ENCODE peak calls at places on chromosomes 12 and 14, in six cellular contexts. C, G, E, P, F and K are unnamed samples.

GRCh38 chr14:68679746-68680467 is 113.0 kb downstream of the ZFP36L1 start:
- DNase-seq in P (no peak), E (no peak), C (peak), F (no peak), G (no peak), K (no peak)

GRCh38 chr14:83798421-83798820 is 1731.5 kb upstream of the FLRT2 start:
- DNase-seq in P (no peak), E (no peak), G (no peak), C (no peak), F (no peak), K (no peak)

GRCh38 chr12:123900898-123901376 is 71.7 kb downstream of the CCDC92 start:
- DNase-seq in E (no peak), F (peak), C (no peak), G (no peak), P (no peak), K (no peak)

GRCh38 chr12:132560831-132561783 is 49.3 kb downstream of the LRCOL1 start:
- DNase-seq in C (peak), F (peak), E (peak), G (peak), P (peak), K (peak)

GRCh38 chr14:34733245-34733644 is 18.9 kb upstream of the CFL2 start:
- DNase-seq in P (no peak), C (peak), F (no peak), E (no peak), G (no peak), K (peak)

GRCh38 chr12:47820631-47821345 is 1.1 kb upstream of the HDAC7 start:
- DNase-seq in E (no peak), F (peak), C (peak), G (no peak), P (no peak), K (peak)

GRCh38 chr12:131348226-131349010 is 362.5 kb upstream of the SFSWAP start:
- DNase-seq in E (no peak), F (no peak), G (no peak), P (no peak), C (no peak), K (no peak)

GRCh38 chr14:96362071-96362964 is 823 bp downstream of the ATG2B start:
- DNase-seq in G (peak), E (peak), P (peak), F (no peak), C (peak), K (peak)

GRCh38 chr12:93122569-93123091 is 193.5 kb upstream of the EEA1 start:
- DNase-seq in P (no peak), F (no peak), G (no peak), E (no peak), C (no peak), K (no peak)

GRCh38 chr14:33674716-33675115 is 276.2 kb downstream of the EGLN3 start:
- DNase-seq in E (no peak), C (no peak), F (no peak), G (no peak), P (no peak), K (no peak)

GRCh38 chr12:98188649-98189048 is 326.7 kb upstream of the TMPO start:
- DNase-seq in E (no peak), C (no peak), P (no peak), G (no peak), F (no peak), K (peak)

GRCh38 chr14:86961106-86961716 is 1031.8 kb downstream of the GALC start:
- DNase-seq in E (no peak), C (peak), G (no peak), P (no peak), F (peak), K (peak)

GRCh38 chr12:131688845-131689154 is 22.1 kb upstream of the SFSWAP start:
- DNase-seq in C (no peak), G (no peak), P (no peak), F (no peak), E (no peak), K (no peak)

GRCh38 chr14:64983439-64984310 is 3.0 kb upstream of the FNTB start:
- DNase-seq in P (peak), C (peak), G (no peak), E (no peak), F (no peak), K (peak)

GRCh38 chr12:95215925-95216324 is 1.3 kb downstream of the FGD6 start:
- DNase-seq in G (no peak), C (peak), F (no peak), P (no peak), E (no peak), K (peak)

GRCh38 chr12:124469193-124469888 is 98.1 kb downstream of the NCOR2 start:
- DNase-seq in P (no peak), C (no peak), F (no peak), E (peak), G (no peak), K (peak)

GRCh38 chr12:120006248-120006975 is 17.4 kb downstream of the BICDL1 start:
- DNase-seq in G (peak), E (no peak), F (no peak), P (no peak), C (no peak), K (no peak)

GRCh38 chr14:19800282-19801117 is 3.1 kb upstream of the OR4N2 start:
- DNase-seq in C (no peak), E (no peak), P (no peak), G (no peak), F (no peak), K (no peak)